ENCODE peak calls at places on chromosomes 5 and 9, in six cellular contexts. Z is lung; D is CD4-positive, alpha-beta memory T cell; N is aorta; J is pancreas; B is SJSA1. E is an unnamed sample. For H3K4me1 and H3K9me3, the result is how much of the 10 kb centered on the place peaks cover.

GRCh38 chr5:166991586-166991985 is 1299.9 kb upstream of the WWC1 start:
- DNase-seq in D (no peak), B (no peak), Z (no peak), J (no peak), N (no peak), E (no peak)

GRCh38 chr9:128390813-128391711 is 19.9 kb downstream of the URM1 start:
- DNase-seq in B (no peak), Z (no peak), N (no peak), D (no peak), J (no peak), E (no peak)

GRCh38 chr9:122386316-122386872 is 15.6 kb downstream of the PTGS1 start:
- DNase-seq in B (peak), Z (no peak), J (no peak), D (no peak), N (no peak), E (no peak)

GRCh38 chr5:10595678-10596309 is 31.9 kb downstream of the ANKRD33B start:
- DNase-seq in N (no peak), B (peak), D (no peak), J (no peak), Z (no peak), E (peak)

GRCh38 chr5:165894916-165895315 is 2389.5 kb downstream of the MAT2B start:
- DNase-seq in J (no peak), N (no peak), Z (no peak), D (no peak), B (no peak), E (no peak)

GRCh38 chr5:137264573-137264972 is 234.6 kb downstream of the SPOCK1 start:
- DNase-seq in N (no peak), J (no peak), D (no peak), Z (no peak), B (no peak), E (no peak)

GRCh38 chr5:128536861-128537305 is 1.2 kb downstream of the FBN2 start:
- DNase-seq in J (peak), D (no peak), N (no peak), B (no peak), Z (no peak), E (no peak)

GRCh38 chr5:154756203-154756870 is 1.2 kb downstream of the LARP1 start:
- DNase-seq in D (peak), N (peak), J (peak), B (peak), Z (peak), E (no peak)

GRCh38 chr9:81652058-81652457 is 37.3 kb downstream of the TLE1 start:
- DNase-seq in D (no peak), B (no peak), Z (no peak), N (no peak), J (no peak), E (no peak)
- H3K4me1 ChIP-seq in D (under half), B (under half), Z (under half), N (under half), J (under half), E (under half)

DNA sequence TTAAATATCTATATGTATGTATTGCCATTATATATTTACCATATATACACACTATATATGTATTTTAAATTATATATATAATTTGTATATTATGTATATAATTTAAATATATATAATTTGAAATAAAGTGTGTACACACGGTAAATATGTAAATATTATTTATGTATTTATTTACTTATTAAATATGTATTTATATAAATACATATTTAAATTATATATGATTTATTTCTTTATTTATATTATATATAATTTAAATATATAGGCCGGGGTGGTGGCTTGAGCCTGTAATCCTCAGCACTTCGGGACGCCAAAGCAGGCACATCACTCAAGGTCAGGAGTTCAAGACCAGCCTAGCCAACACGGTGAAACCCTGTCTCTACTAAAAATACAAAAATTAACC is 31.3 kb upstream of the LHFPL2 start:
- DNase-seq in D (no peak), J (no peak), N (no peak), B (no peak), Z (no peak), E (no peak)
- H3K9me3 ChIP-seq in D (under half), J (under half), N (under half), B (under half), Z (under half), E (under half)

DNA sequence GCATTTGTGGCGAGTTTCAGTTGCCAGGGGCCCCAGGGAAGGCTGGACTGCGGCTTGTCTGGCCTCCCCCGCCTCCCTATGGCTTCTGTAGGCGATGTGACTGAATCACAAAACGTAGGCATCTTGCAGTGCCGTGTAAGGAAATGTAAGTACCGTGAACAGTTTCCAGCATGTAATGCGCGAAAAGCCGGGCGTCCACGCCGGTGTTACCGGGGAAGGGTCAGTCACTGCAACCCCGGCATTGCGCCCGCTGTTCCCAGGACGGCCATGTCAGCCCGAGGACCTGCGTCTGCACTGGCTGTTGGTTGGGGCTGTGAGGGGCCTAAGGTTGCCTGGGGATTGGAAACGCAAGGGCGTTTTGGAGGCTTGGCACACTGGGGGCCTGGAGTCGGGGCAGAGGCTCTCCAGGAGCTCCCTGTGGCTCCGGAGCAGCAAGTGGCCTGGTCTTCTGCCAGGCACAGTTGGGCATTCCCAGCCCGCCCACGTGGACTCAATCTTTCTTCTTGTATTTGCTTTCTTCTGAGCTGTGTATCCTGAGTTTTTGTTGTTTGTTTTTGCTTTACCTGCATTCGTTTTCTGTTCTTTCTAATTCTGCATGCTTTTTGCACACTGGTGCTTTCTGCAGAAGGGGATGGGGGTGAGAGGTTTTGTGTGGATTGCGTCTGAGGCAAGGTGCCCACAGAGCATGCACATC is 36.9 kb upstream of the PLEKHG4B start:
- DNase-seq in N (no peak), J (no peak), D (no peak), Z (peak), B (no peak), E (no peak)
- H3K4me3 ChIP-seq in N (no peak), J (no peak), D (no peak), Z (no peak), B (no peak), E (no peak)

DNA sequence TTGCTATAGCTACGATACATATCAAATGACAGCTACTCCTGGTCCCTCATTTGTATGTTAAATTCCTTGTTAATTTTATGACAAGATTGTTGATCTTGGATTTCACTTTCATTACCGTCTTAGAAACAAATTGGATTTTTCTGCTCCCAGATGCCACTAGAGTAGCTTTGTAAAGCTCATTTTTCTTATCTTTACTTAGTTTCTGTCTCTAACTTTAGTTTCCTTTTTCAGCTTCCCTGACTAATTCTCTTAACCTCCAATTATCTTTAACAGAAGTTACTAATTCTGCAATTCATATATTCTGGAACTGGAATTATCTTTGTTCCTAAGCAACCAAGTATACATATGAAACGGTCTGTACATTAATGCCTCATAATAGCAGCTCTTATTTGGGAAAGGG is 16.6 kb downstream of the ITGA1 start:
- DNase-seq in B (no peak), N (no peak), J (no peak), Z (no peak), D (no peak), E (no peak)
- H3K4me1 ChIP-seq in B (under half), N (under half), J (under half), Z (under half), D (under half), E (half or more)

GRCh38 chr9:135242406-135242805 is 154.9 kb downstream of the OLFM1 start:
- DNase-seq in J (no peak), N (peak), D (no peak), Z (no peak), B (no peak), E (no peak)
- H3K9me3 ChIP-seq in J (under half), N (under half), D (under half), Z (under half), B (under half), E (under half)

DNA sequence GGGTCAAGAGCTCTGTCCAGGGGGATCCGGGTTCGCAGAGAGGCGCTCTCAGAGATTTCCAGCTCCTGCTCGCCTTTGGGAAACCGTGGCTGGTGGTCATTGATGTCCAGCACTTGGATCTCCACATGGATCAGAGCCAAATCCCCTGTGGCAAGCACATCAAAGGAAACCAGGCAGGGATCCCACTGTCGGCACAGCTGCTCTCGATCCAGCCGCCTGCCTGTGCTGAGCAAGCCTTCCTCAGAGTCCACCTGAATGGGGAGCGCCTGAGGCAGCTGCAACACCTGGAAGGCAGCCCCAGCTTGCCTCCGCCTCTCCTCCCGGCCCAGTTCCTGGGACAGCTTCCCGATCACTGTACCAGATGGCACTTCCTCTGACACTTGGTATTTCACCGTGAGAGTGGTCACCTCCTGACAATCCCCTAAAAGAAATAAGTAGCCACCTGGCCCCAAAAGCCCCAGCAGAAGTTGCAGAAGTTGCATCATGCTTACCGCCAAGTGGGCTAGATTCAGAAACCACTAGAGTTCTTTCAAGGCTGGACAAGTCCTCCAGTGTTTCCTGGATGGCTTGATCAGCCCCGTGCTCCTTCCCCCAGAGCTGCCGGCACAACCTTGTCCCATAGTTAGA is 522 bp downstream of the PCDH12 start:
- DNase-seq in J (no peak), Z (no peak), N (no peak), B (peak), D (no peak), E (no peak)
- H3K4me3 ChIP-seq in J (peak), Z (peak), N (no peak), B (no peak), D (peak), E (no peak)

DNA sequence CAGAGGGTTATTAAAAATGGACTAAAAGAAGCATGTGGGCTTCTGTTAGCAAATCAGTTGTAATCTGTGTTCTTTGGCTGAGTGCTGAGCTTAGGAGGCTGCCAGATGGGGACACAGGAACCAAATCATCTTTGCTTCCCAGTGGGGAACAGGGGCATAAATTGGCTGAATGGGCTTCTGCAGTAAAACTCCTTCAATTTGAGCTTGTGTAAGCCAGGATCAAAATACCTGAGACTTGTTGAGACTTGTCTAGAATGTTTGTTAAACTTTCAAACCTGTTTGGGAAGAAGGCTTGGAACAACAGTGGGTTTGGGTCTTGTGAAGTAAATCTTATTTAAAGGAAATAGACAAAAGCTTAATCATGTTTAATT is 32.2 kb upstream of the TNFAIP8 start:
- DNase-seq in D (no peak), B (no peak), Z (no peak), N (no peak), J (no peak), E (no peak)
- H3K4me1 ChIP-seq in D (half or more), B (under half), Z (under half), N (under half), J (under half), E (half or more)

GRCh38 chr5:89584339-89584956 is 701.5 kb upstream of the MEF2C start:
- DNase-seq in B (no peak), Z (no peak), J (no peak), N (no peak), D (no peak), E (no peak)

GRCh38 chr5:89582768-89583339 is 699.9 kb upstream of the MEF2C start:
- DNase-seq in N (no peak), B (no peak), Z (no peak), J (no peak), D (no peak), E (no peak)

GRCh38 chr5:89580976-89581375 is 698.0 kb upstream of the MEF2C start:
- DNase-seq in B (no peak), N (no peak), D (no peak), J (no peak), Z (no peak), E (no peak)

DNA sequence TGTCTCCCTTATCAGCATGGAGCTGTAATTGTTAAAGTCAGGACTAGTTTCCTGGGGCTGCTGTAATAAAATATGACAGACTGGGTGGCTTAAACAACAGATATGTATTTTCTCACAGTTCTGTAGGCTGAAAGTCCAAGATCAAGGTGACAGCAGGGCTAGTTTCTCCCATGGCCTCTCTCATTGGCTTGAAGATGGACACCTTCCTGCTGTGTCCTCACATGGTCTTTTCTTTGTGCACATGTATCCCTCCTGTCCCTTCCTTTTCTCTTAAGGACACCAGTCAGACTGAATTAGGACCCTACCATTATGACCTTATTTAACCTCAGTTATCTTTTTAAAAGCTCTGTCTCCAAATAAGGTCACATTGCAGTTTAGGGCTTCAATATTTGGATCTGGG is 700.5 kb upstream of the MEF2C start:
- DNase-seq in N (no peak), B (no peak), J (no peak), Z (no peak), D (no peak), E (no peak)
- H3K9me3 ChIP-seq in N (under half), B (under half), J (under half), Z (under half), D (under half), E (under half)

GRCh38 chr9:137640862-137641261 is 22.1 kb downstream of the EHMT1 start:
- DNase-seq in J (no peak), B (no peak), N (no peak), Z (no peak), D (no peak), E (no peak)

GRCh38 chr9:137642118-137642601 is 23.4 kb downstream of the EHMT1 start:
- DNase-seq in B (no peak), N (no peak), J (peak), Z (no peak), D (no peak), E (no peak)

GRCh38 chr9:137638680-137639079 is 19.9 kb downstream of the EHMT1 start:
- DNase-seq in D (no peak), J (peak), N (no peak), B (no peak), Z (no peak), E (no peak)

GRCh38 chr9:137642892-137643291 is 24.1 kb downstream of the EHMT1 start:
- DNase-seq in J (peak), N (no peak), Z (no peak), D (no peak), B (no peak), E (no peak)

GRCh38 chr9:137639303-137640051 is 20.7 kb downstream of the EHMT1 start:
- DNase-seq in B (no peak), Z (no peak), J (no peak), N (no peak), D (peak), E (no peak)
- H3K4me3 ChIP-seq in B (no peak), Z (no peak), J (no peak), N (no peak), D (peak), E (no peak)

E was measured in PC-9.